ENCODE peak calls at places on chromosomes 16 and 17, in five cellular contexts. K is PC-3, Z is lower lobe of right lung, V is sigmoid colon, E is psoas muscle. B is an unnamed sample.

GRCh38 chr17:61366715-61367413 is 32.8 kb upstream of the TBX2 start:
- DNase-seq in K (no peak), Z (no peak), V (no peak), E (no peak), B (peak)

GRCh38 chr16:85231959-85232358 is 119.7 kb upstream of the CIBAR2 start:
- DNase-seq in K (no peak), Z (no peak), V (no peak), E (peak), B (peak)

GRCh38 chr16:75483222-75483621 is 12.0 kb downstream of the CHST6 start:
- DNase-seq in K (peak), Z (no peak), V (no peak), E (no peak), B (no peak)

GRCh38 chr16:73671102-73671501 is 623.2 kb upstream of the ZFHX3 start:
- DNase-seq in K (no peak), Z (no peak), V (no peak), E (no peak), B (no peak)

GRCh38 chr17:57401556-57402488 is 145.5 kb downstream of the MSI2 start:
- DNase-seq in K (no peak), Z (no peak), V (no peak), E (no peak), B (no peak)

GRCh38 chr17:40017422-40018080 is 2.3 kb downstream of the CSF3 start:
- DNase-seq in K (no peak), Z (no peak), V (no peak), E (peak), B (peak)

GRCh38 chr16:49460786-49461470 is 87.3 kb downstream of the C16orf78 start:
- DNase-seq in K (no peak), Z (no peak), V (peak), E (peak), B (no peak)

GRCh38 chr16:85104821-85105391 is 7.4 kb downstream of the CIBAR2 start:
- DNase-seq in K (no peak), Z (peak), V (no peak), E (peak), B (no peak)

GRCh38 chr17:6374761-6375312 is 60.1 kb downstream of the AIPL1 start:
- DNase-seq in K (peak), Z (no peak), V (no peak), E (no peak), B (no peak)

GRCh38 chr17:63535640-63536039 is 12.5 kb downstream of the KCNH6 start:
- DNase-seq in K (no peak), Z (peak), V (peak), E (no peak), B (no peak)

GRCh38 chr16:1291576-1291974 is 17.9 kb upstream of the UBE2I start:
- DNase-seq in K (no peak), Z (no peak), V (no peak), E (no peak), B (no peak)

GRCh38 chr17:42142371-42142896 is 12.4 kb downstream of the RAB5C start:
- DNase-seq in K (no peak), Z (no peak), V (no peak), E (peak), B (no peak)

GRCh38 chr16:14186954-14187306 is 115.8 kb downstream of the MRTFB start:
- DNase-seq in K (no peak), Z (no peak), V (no peak), E (no peak), B (no peak)

GRCh38 chr16:19168173-19169080 is at the start of gene SYT17:
- DNase-seq in K (peak), Z (peak), V (no peak), E (peak), B (peak)

GRCh38 chr17:57507828-57508227 is 237.3 kb downstream of the CCDC182 start:
- DNase-seq in K (no peak), Z (no peak), V (no peak), E (no peak), B (no peak)

GRCh38 chr17:70687421-70687820 is 518.1 kb downstream of the KCNJ2 start:
- DNase-seq in K (no peak), Z (no peak), V (no peak), E (no peak), B (no peak)

GRCh38 chr16:73060216-73060615 is 12.3 kb upstream of the ZFHX3 start:
- DNase-seq in K (no peak), Z (no peak), V (peak), E (no peak), B (no peak)

GRCh38 chr17:69947027-69947759 is 127.8 kb upstream of the KCNJ16 start:
- DNase-seq in K (no peak), Z (no peak), V (no peak), E (no peak), B (no peak)

GRCh38 chr16:11329080-11329491 is 16.2 kb upstream of the RMI2 start:
- DNase-seq in K (peak), Z (no peak), V (no peak), E (no peak), B (no peak)

GRCh38 chr17:78257810-78258322 is 26.4 kb downstream of the TMEM235 start:
- DNase-seq in K (no peak), Z (peak), V (no peak), E (no peak), B (peak)

GRCh38 chr17:58325289-58325726 is 3.3 kb downstream of the TSPOAP1 start:
- DNase-seq in K (no peak), Z (no peak), V (no peak), E (no peak), B (no peak)

GRCh38 chr17:82216301-82217119 is 3.9 kb upstream of the CCDC57 start:
- DNase-seq in K (peak), Z (peak), V (peak), E (peak), B (peak)

GRCh38 chr17:65627892-65628622 is 66.6 kb upstream of the AXIN2 start:
- DNase-seq in K (peak), Z (no peak), V (peak), E (no peak), B (no peak)

GRCh38 chr16:26665166-26665939 is 401.4 kb upstream of the C16orf82 start:
- DNase-seq in K (no peak), Z (no peak), V (no peak), E (no peak), B (no peak)

GRCh38 chr17:47726796-47727703 is 6.0 kb upstream of the TBX21 start:
- DNase-seq in K (no peak), Z (peak), V (no peak), E (no peak), B (no peak)

GRCh38 chr17:64036198-64036922 is 15.9 kb upstream of the ICAM2 start:
- DNase-seq in K (peak), Z (no peak), V (peak), E (no peak), B (no peak)

GRCh38 chr17:71633391-71633849 is 487.4 kb upstream of the SOX9 start:
- DNase-seq in K (peak), Z (no peak), V (no peak), E (no peak), B (no peak)

GRCh38 chr17:55346658-55347057 is 75.0 kb downstream of the MMD start:
- DNase-seq in K (no peak), Z (no peak), V (no peak), E (no peak), B (no peak)

GRCh38 chr17:15265131-15265530 is at the start of gene PMP22:
- DNase-seq in K (peak), Z (no peak), V (peak), E (no peak), B (no peak)
- H3K4me3 ChIP-seq in K (peak), Z (peak), V (peak), E (peak), B (peak)

GRCh38 chr16:29898135-29898534 is 1.2 kb downstream of the SEZ6L2 start:
- DNase-seq in K (no peak), Z (no peak), V (no peak), E (no peak), B (no peak)
- H3K4me3 ChIP-seq in K (peak), Z (no peak), V (no peak), E (no peak), B (no peak)

GRCh38 chr16:58128181-58128631 is 975 bp downstream of the CFAP20 start:
- DNase-seq in K (no peak), Z (no peak), V (no peak), E (no peak), B (no peak)

GRCh38 chr16:58126451-58126968 is 2.7 kb downstream of the CFAP20 start:
- DNase-seq in K (no peak), Z (no peak), V (no peak), E (no peak), B (no peak)

GRCh38 chr16:58125781-58126335 is 3.3 kb downstream of the CFAP20 start:
- DNase-seq in K (no peak), Z (no peak), V (no peak), E (no peak), B (no peak)

GRCh38 chr16:58127634-58128033 is 1.5 kb downstream of the CFAP20 start:
- DNase-seq in K (peak), Z (no peak), V (no peak), E (no peak), B (no peak)

DNA sequence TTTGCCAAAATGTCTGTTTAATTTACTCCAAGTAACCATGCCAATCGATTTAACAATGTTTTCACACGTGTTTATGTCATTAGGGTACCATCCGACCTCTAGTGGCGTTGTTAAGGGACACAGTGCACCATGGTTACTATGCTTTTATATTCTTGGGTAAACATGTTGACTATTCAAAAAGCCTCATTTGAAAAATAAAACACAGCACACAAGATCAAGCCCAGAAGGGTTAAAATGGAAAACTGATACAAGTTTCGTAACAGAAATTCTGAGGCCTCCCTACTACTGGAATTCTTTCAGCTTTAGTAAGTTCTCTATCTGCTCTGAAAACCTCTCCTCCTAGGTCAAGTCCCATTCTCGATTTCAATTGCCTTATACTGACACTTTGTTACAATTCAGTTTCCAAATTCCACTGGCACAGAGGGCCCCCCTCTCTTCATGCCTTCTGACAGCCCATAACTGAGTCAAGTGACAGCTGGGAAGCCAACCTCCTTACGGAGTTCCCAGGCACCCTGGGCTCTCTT is 2.1 kb downstream of the CFAP20 start:
- DNase-seq in K (peak), Z (no peak), V (no peak), E (no peak), B (no peak)
- H3K4me3 ChIP-seq in K (peak), Z (peak), V (peak), E (peak), B (peak)

GRCh38 chr16:83742520-83742919 is 65.3 kb upstream of the HSBP1 start:
- DNase-seq in K (no peak), Z (no peak), V (no peak), E (no peak), B (no peak)
- H3K4me3 ChIP-seq in K (no peak), Z (no peak), V (no peak), E (no peak), B (no peak)

GRCh38 chr17:79786930-79787643 is 9.1 kb downstream of the CBX2 start:
- DNase-seq in K (no peak), Z (peak), V (no peak), E (no peak), B (peak)

GRCh38 chr17:79788455-79788854 is 8.4 kb downstream of the CBX8 start:
- DNase-seq in K (no peak), Z (peak), V (no peak), E (no peak), B (no peak)

GRCh38 chr17:79790805-79791353 is 6.0 kb downstream of the CBX8 start:
- DNase-seq in K (no peak), Z (no peak), V (no peak), E (no peak), B (peak)

GRCh38 chr17:79789943-79790804 is 6.7 kb downstream of the CBX8 start:
- DNase-seq in K (peak), Z (peak), V (no peak), E (peak), B (peak)

DNA sequence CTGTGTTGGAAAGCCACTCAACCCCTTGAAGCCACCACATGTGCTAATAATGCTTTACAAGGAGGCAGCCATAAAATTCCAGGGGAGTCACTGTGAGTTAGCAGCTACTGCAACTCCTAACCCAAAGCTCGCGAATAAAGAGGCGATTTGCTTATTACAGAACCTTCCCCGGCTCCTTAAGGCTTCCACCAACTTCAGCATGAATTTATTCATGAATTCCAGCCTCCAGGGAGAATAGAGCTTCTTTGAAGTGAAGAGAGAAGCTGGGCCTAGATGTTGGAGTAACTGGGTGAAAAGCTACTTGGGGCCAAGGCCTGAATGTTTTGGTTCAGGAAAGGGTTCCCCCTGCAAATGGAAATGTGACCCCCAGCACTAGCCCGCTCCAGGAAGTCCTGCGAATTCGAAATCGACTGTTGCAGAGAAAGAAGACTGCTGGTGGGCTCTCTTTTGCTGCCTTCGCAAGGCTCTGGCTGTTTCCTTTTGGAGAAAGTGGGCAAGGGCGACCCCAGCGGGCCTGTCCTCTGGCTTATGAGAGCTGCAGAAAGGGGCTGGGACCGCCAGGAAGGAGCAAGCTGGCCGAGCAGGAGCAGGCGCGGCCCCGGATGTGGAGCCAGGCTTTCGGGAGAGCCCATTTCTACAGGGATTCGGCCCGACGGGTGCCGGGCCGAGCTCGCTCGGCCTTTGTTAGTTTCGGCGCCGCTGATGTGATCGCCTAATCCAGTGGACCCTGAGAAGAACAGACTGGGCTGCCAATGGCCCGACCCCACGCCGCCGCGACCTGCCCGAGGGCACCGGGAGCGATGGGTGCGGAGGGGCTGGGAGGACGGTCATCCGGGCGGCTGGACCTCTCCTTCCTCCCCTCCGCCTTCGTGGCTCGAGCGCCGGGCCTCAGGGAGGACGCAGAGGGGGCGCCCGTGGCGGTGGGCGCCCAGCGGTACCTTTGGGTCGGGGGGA is 7.6 kb downstream of the CBX8 start:
- DNase-seq in K (no peak), Z (peak), V (no peak), E (no peak), B (peak)
- H3K4me3 ChIP-seq in K (peak), Z (no peak), V (no peak), E (no peak), B (no peak)

DNA sequence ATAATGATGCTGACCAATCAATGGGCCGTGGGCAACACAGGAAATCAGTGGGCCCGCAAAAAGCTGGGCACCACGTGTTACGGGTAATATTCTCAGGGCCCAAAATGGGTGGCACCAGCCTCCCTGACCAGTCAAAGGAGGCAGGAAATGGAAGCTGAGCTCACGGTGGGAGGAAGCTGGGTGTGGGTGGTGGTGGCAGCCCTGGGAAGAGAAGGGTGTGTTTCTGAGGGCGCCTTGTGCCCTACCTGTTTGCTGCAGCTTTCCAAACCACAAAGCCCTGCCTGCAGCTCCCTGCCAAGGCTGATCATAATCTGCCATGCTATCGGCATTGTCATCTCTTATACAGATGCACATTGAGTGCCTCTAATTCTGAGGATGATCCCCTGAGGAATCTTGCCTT is 457.9 kb downstream of the SLC39A11 start:
- DNase-seq in K (peak), Z (no peak), V (no peak), E (no peak), B (no peak)
- H3K4me3 ChIP-seq in K (no peak), Z (no peak), V (no peak), E (no peak), B (no peak)

GRCh38 chr16:55056585-55057520 is 126.2 kb downstream of the IRX5 start:
- DNase-seq in K (no peak), Z (no peak), V (peak), E (no peak), B (no peak)
- H3K4me3 ChIP-seq in K (no peak), Z (no peak), V (peak), E (peak), B (peak)

DNA sequence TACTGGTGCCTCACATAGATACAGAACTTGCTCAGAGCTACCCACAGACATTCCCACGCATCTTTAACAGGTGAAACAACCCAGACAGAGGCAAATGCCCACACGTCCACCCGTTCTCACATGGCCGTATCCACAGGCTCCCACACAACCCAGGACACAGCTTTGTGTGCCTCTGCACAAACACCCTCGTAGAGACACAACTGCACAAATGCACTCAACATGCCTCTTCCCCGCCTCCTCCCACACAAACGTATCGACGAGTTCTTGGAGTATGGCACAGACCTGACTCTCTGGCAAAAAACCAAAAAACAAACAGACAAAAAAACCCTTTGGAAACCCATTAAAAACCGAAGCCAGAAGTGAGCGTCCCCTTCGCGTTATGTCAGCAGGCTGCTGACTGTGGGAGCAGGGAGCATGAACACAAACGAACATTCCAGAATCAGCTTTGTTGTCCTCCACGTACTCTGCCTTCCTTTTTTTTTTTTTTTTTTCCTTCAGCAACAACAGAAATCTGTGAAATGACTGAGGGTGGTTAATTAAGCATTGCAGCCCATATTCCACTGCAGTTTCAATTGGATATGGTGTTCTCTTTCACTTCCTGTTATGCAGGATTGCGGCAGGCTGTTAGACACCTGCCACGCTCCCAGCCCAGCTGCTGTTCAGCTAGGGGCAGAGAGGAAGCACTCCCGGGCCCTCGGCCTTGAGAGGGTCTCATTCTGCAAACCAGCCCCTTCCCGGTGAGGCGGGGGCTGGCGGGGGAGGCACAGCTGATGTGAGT is 313.7 kb downstream of the MAF start:
- DNase-seq in K (no peak), Z (peak), V (peak), E (peak), B (peak)
- H3K4me3 ChIP-seq in K (no peak), Z (peak), V (peak), E (peak), B (peak)

GRCh38 chr16:81140930-81141780 is 45.0 kb upstream of the GCSH start:
- DNase-seq in K (peak), Z (no peak), V (no peak), E (no peak), B (no peak)

GRCh38 chr16:81136331-81137011 is 40.3 kb upstream of the GCSH start:
- DNase-seq in K (no peak), Z (no peak), V (no peak), E (no peak), B (no peak)

GRCh38 chr16:81142864-81143263 is 46.7 kb upstream of the GCSH start:
- DNase-seq in K (no peak), Z (no peak), V (no peak), E (no peak), B (no peak)

GRCh38 chr16:81137754-81138153 is 41.6 kb upstream of the GCSH start:
- DNase-seq in K (no peak), Z (no peak), V (no peak), E (no peak), B (no peak)

DNA sequence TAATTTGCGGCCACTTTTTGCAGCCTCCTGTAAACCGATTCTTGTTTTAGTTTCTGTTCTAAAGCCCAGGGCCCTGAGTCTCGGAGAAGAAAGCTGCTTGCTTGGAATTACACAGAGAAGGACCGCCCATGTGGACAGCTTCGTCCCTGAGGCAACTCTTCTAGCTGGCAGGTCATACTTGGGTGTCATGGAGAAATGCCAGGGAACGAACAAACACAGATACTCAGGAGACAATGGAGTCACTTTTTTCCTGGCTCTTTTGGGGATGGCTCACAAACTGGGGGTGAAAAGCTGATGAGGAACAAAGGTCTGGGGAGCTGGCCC is 40.8 kb upstream of the GCSH start:
- DNase-seq in K (no peak), Z (no peak), V (no peak), E (no peak), B (no peak)
- H3K4me3 ChIP-seq in K (no peak), Z (no peak), V (no peak), E (no peak), B (no peak)

GRCh38 chr17:35259001-35259400 is 16.1 kb downstream of the SLFN5 start:
- DNase-seq in K (no peak), Z (no peak), V (no peak), E (no peak), B (no peak)
- H3K4me3 ChIP-seq in K (no peak), Z (no peak), V (no peak), E (no peak), B (no peak)